ENCODE peak calls at places on chromosomes 12 and 14, in nine cellular contexts. G, P, N, R, Z, B, F, E and V are unnamed samples.

GRCh38 chr14:24056800-24057184 is 5.0 kb downstream of the CARMIL3 start:
- DNase-seq in N (no peak), F (no peak), Z (no peak), B (no peak), G (no peak), P (no peak), E (no peak), R (no peak), V (no peak)

GRCh38 chr12:57452181-57452936 is 2.7 kb upstream of the INHBE start:
- DNase-seq in P (no peak), Z (peak), R (peak), F (peak), N (peak), B (no peak), E (no peak), G (peak), V (peak)

GRCh38 chr14:79600406-79600805 is 610.9 kb downstream of the DIO2 start:
- DNase-seq in E (no peak), N (no peak), Z (no peak), G (no peak), P (no peak), B (no peak), F (no peak), R (no peak), V (no peak)

GRCh38 chr12:52007982-52008510 is 1.3 kb downstream of the TAMALIN start:
- DNase-seq in P (no peak), E (no peak), G (no peak), R (no peak), F (no peak), N (no peak), B (no peak), Z (no peak), V (no peak)

GRCh38 chr14:30143617-30144016 is 216.0 kb upstream of the PRKD1 start:
- DNase-seq in Z (peak), F (peak), R (no peak), G (peak), B (no peak), P (no peak), E (no peak), N (no peak), V (no peak)

GRCh38 chr14:19800282-19801117 is 3.1 kb upstream of the OR4N2 start:
- DNase-seq in Z (no peak), F (no peak), G (no peak), N (no peak), B (no peak), R (no peak), E (peak), P (no peak), V (no peak)

GRCh38 chr12:57631566-57632368 is 1.2 kb downstream of the B4GALNT1 start:
- DNase-seq in B (no peak), Z (peak), F (no peak), N (no peak), G (no peak), E (no peak), R (no peak), P (no peak), V (peak)

GRCh38 chr12:34297790-34298164 is 275.5 kb downstream of the ALG10 start:
- DNase-seq in B (no peak), P (no peak), G (no peak), Z (no peak), N (no peak), F (no peak), R (no peak), E (no peak), V (no peak)

GRCh38 chr14:92928258-92928629 is 5.3 kb downstream of the CHGA start:
- DNase-seq in R (no peak), Z (no peak), B (no peak), N (no peak), P (no peak), F (no peak), E (no peak), G (no peak), V (no peak)

GRCh38 chr12:13044002-13044858 is at the start of gene FAM234B:
- DNase-seq in R (peak), B (peak), G (peak), P (peak), N (peak), Z (peak), E (peak), F (peak), V (peak)

GRCh38 chr12:82300611-82301010 is 57.6 kb downstream of the CCDC59 start:
- DNase-seq in G (no peak), F (peak), R (no peak), E (no peak), Z (no peak), P (no peak), B (no peak), N (no peak), V (no peak)

GRCh38 chr12:2877047-2877958 is at the start of the genes FOXM1 and RHNO1:
- DNase-seq in Z (peak), B (peak), G (peak), N (peak), R (peak), E (peak), F (peak), P (peak), V (peak)
- TF ChIP-seq CTCF in Z (no peak), B (no peak), G (peak), N (peak), R (peak), E (peak), F (no peak), P (peak), V (no peak)

DNA sequence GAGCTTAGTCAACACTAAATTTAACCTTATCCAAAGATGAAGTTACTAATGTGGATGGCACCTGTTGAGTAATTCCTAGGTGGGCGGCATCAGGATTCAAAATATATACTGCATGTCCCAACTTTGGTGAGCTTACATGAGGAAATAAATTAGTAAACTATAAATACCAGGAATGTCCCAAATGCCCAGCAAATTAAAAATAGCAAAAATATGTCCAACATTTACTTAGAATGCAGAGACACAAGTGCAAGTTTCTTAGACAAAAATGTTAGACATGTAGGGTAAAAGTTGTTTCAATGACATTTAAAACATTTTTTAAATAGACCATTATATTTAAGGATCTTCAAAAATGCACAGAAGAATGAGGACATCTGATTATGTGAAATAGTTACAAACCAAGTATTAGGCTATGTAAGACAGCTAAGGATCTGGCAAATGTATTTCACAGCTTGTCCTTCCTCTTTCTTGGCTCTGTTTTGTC is 115.9 kb downstream of the NAV3 start:
- DNase-seq in R (no peak), Z (peak), E (no peak), B (no peak), N (no peak), P (no peak), G (peak), F (peak), V (no peak)
- TF ChIP-seq CTCF in R (no peak), Z (no peak), E (no peak), B (no peak), N (no peak), P (no peak), G (no peak), F (no peak), V (no peak)

GRCh38 chr14:95098984-95099599 is 58.2 kb downstream of the DICER1 start:
- DNase-seq in Z (peak), P (peak), N (no peak), R (peak), B (peak), F (peak), E (peak), G (peak), V (no peak)
- TF ChIP-seq CTCF in Z (peak), P (peak), N (peak), R (peak), B (peak), F (peak), E (peak), G (peak), V (peak)

GRCh38 chr14:49892636-49893308 is at the start of gene ARF6:
- DNase-seq in E (peak), N (peak), P (peak), B (peak), Z (peak), G (peak), R (peak), F (peak), V (peak)
- TF ChIP-seq CTCF in E (no peak), N (peak), P (no peak), B (no peak), Z (no peak), G (peak), R (no peak), F (no peak), V (peak)

GRCh38 chr14:34982421-34983147 is at the start of gene SRP54:
- DNase-seq in G (peak), P (peak), B (peak), F (peak), R (peak), N (peak), E (peak), Z (peak), V (peak)
- TF ChIP-seq CTCF in G (peak), P (peak), B (no peak), F (peak), R (no peak), N (no peak), E (peak), Z (peak), V (no peak)